ENCODE peak calls at places on chromosomes 4 and X, in four cellular contexts. One of them, this sample, is unnamed.

GRCh38 chrX:11382935-11383334 is 89.7 kb downstream of the AMELX start:
- DNase-seq in tibial nerve: no peak
- DNase-seq in endothelial cell of umbilical vein: no peak
- DNase-seq in breast epithelium: no peak
- DNase-seq in this sample: no peak

GRCh38 chr4:63556332-63556731 is 852.9 kb downstream of the TECRL start:
- DNase-seq in tibial nerve: no peak
- DNase-seq in endothelial cell of umbilical vein: no peak
- DNase-seq in breast epithelium: no peak
- DNase-seq in this sample: no peak

GRCh38 chr4:47704693-47705325 is 133.1 kb downstream of the CORIN start:
- DNase-seq in tibial nerve: no peak
- DNase-seq in endothelial cell of umbilical vein: peak; percentile 22
- DNase-seq in breast epithelium: no peak
- DNase-seq in this sample: no peak

GRCh38 chrX:2584659-2585470 is 84.1 kb upstream of the DHRSX start:
- DNase-seq in tibial nerve: no peak
- DNase-seq in endothelial cell of umbilical vein: no peak
- DNase-seq in breast epithelium: no peak
- DNase-seq in this sample: no peak

GRCh38 chr4:14620567-14621138 is 381.6 kb upstream of the CPEB2 start:
- DNase-seq in tibial nerve: no peak
- DNase-seq in endothelial cell of umbilical vein: no peak
- DNase-seq in breast epithelium: no peak
- DNase-seq in this sample: no peak

GRCh38 chr4:26916195-26916594 is 55.6 kb downstream of the STIM2 start:
- DNase-seq in tibial nerve: no peak
- DNase-seq in endothelial cell of umbilical vein: no peak
- DNase-seq in breast epithelium: no peak
- DNase-seq in this sample: no peak

GRCh38 chrX:109732319-109732779 is 708 bp downstream of the ACSL4 start:
- DNase-seq in tibial nerve: no peak
- DNase-seq in endothelial cell of umbilical vein: peak; percentile 62
- DNase-seq in breast epithelium: no peak
- DNase-seq in this sample: no peak

GRCh38 chrX:54043084-54043483 is 1.2 kb downstream of the PHF8 start:
- DNase-seq in tibial nerve: no peak
- DNase-seq in endothelial cell of umbilical vein: no peak
- DNase-seq in breast epithelium: no peak
- DNase-seq in this sample: no peak

GRCh38 chr4:6692806-6693205 is 872 bp upstream of the S100P start:
- DNase-seq in tibial nerve: no peak
- DNase-seq in endothelial cell of umbilical vein: no peak
- DNase-seq in breast epithelium: no peak
- DNase-seq in this sample: no peak

GRCh38 chr4:94491322-94491721 is 39.6 kb downstream of the PDLIM5 start:
- DNase-seq in tibial nerve: no peak
- DNase-seq in endothelial cell of umbilical vein: peak; percentile 42
- DNase-seq in breast epithelium: no peak
- DNase-seq in this sample: no peak

GRCh38 chrX:13742397-13743176 is 8.0 kb downstream of the OFD1 start:
- DNase-seq in tibial nerve: no peak
- DNase-seq in endothelial cell of umbilical vein: no peak
- DNase-seq in breast epithelium: no peak
- DNase-seq in this sample: no peak

GRCh38 chrX:153952373-153953026 is 8.1 kb upstream of the RENBP start:
- DNase-seq in tibial nerve: no peak
- DNase-seq in endothelial cell of umbilical vein: no peak
- DNase-seq in breast epithelium: no peak
- DNase-seq in this sample: no peak

GRCh38 chr4:2898001-2898400 is 54.4 kb downstream of the ADD1 start:
- DNase-seq in tibial nerve: no peak
- DNase-seq in endothelial cell of umbilical vein: no peak
- DNase-seq in breast epithelium: no peak
- DNase-seq in this sample: no peak

GRCh38 chr4:77040856-77041576 is 34.8 kb downstream of the CCNI start:
- DNase-seq in tibial nerve: no peak
- DNase-seq in endothelial cell of umbilical vein: no peak
- DNase-seq in breast epithelium: no peak
- DNase-seq in this sample: no peak

GRCh38 chr4:57080781-57081650 is 29.2 kb downstream of the IGFBP7 start:
- DNase-seq in tibial nerve: no peak
- DNase-seq in endothelial cell of umbilical vein: peak; percentile 99
- DNase-seq in breast epithelium: no peak
- DNase-seq in this sample: no peak

GRCh38 chr4:2425386-2426068 is 6.8 kb downstream of the CFAP99 start:
- DNase-seq in tibial nerve: no peak
- DNase-seq in endothelial cell of umbilical vein: no peak
- DNase-seq in breast epithelium: no peak
- DNase-seq in this sample: no peak

GRCh38 chr4:72569719-72570235 is 756 bp upstream of the ADAMTS3 start:
- DNase-seq in tibial nerve: no peak
- DNase-seq in endothelial cell of umbilical vein: peak; percentile 1
- DNase-seq in breast epithelium: no peak
- DNase-seq in this sample: no peak

GRCh38 chr4:79563218-79563617 is 155.2 kb upstream of the GK2 start:
- DNase-seq in tibial nerve: no peak
- DNase-seq in endothelial cell of umbilical vein: no peak
- DNase-seq in breast epithelium: no peak
- DNase-seq in this sample: no peak

GRCh38 chr4:159151701-159152100 is 48.8 kb downstream of the RAPGEF2 start:
- DNase-seq in tibial nerve: no peak
- DNase-seq in endothelial cell of umbilical vein: no peak
- DNase-seq in breast epithelium: no peak
- DNase-seq in this sample: no peak

GRCh38 chrX:2819345-2820130 is 9.2 kb upstream of the GYG2 start:
- DNase-seq in tibial nerve: no peak
- DNase-seq in endothelial cell of umbilical vein: peak; percentile 20
- DNase-seq in breast epithelium: no peak
- DNase-seq in this sample: no peak

GRCh38 chr4:174828845-174829701 is at the start of gene GLRA3:
- DNase-seq in tibial nerve: no peak
- DNase-seq in endothelial cell of umbilical vein: no peak
- DNase-seq in breast epithelium: peak; percentile 77
- DNase-seq in this sample: no peak

GRCh38 chrX:107542500-107542899 is 85.8 kb upstream of the PRPS1 start:
- DNase-seq in tibial nerve: no peak
- DNase-seq in endothelial cell of umbilical vein: peak; percentile 4
- DNase-seq in breast epithelium: no peak
- DNase-seq in this sample: no peak

GRCh38 chr4:182724414-182724813 is 192.8 kb downstream of the DCTD start:
- DNase-seq in tibial nerve: no peak
- DNase-seq in endothelial cell of umbilical vein: no peak
- DNase-seq in breast epithelium: no peak
- DNase-seq in this sample: no peak

GRCh38 chrX:133698298-133698697 is 283.0 kb upstream of the GPC4 start:
- DNase-seq in tibial nerve: no peak
- DNase-seq in endothelial cell of umbilical vein: no peak
- DNase-seq in breast epithelium: no peak
- DNase-seq in this sample: no peak

GRCh38 chr4:6277139-6277802 is 7.6 kb downstream of the WFS1 start:
- DNase-seq in tibial nerve: no peak
- DNase-seq in endothelial cell of umbilical vein: no peak
- DNase-seq in breast epithelium: no peak
- DNase-seq in this sample: peak; percentile 65

GRCh38 chrX:135914404-135914803 is 20.9 kb downstream of the SAGE1 start:
- DNase-seq in tibial nerve: no peak
- DNase-seq in endothelial cell of umbilical vein: no peak
- DNase-seq in breast epithelium: no peak
- DNase-seq in this sample: no peak

GRCh38 chrX:7552758-7553157 is 290.2 kb upstream of the VCX start:
- DNase-seq in tibial nerve: no peak
- DNase-seq in endothelial cell of umbilical vein: no peak
- DNase-seq in breast epithelium: no peak
- DNase-seq in this sample: no peak

GRCh38 chrX:68232206-68232605 is 201.1 kb downstream of the OPHN1 start:
- DNase-seq in tibial nerve: no peak
- DNase-seq in endothelial cell of umbilical vein: no peak
- DNase-seq in breast epithelium: no peak
- DNase-seq in this sample: no peak

GRCh38 chrX:39201305-39201990 is 400.2 kb downstream of the MID1IP1 start:
- DNase-seq in tibial nerve: no peak
- DNase-seq in endothelial cell of umbilical vein: no peak
- DNase-seq in breast epithelium: no peak
- DNase-seq in this sample: no peak

GRCh38 chr4:7187297-7187592 is 5.1 kb upstream of the SORCS2 start:
- DNase-seq in tibial nerve: peak; percentile 1
- DNase-seq in endothelial cell of umbilical vein: no peak
- DNase-seq in breast epithelium: peak; percentile 38
- DNase-seq in this sample: peak; percentile 34

GRCh38 chrX:27008486-27008885 is 454.7 kb downstream of the PPP4R3C start:
- DNase-seq in tibial nerve: no peak
- DNase-seq in endothelial cell of umbilical vein: no peak
- DNase-seq in breast epithelium: no peak
- DNase-seq in this sample: no peak

GRCh38 chr4:155546451-155546850 is 120.2 kb upstream of the GUCY1A1 start:
- DNase-seq in tibial nerve: no peak
- DNase-seq in endothelial cell of umbilical vein: no peak
- DNase-seq in breast epithelium: no peak
- DNase-seq in this sample: no peak

GRCh38 chr4:105305019-105305836 is 158.6 kb downstream of the TET2 start:
- DNase-seq in tibial nerve: no peak
- DNase-seq in endothelial cell of umbilical vein: no peak
- DNase-seq in breast epithelium: no peak
- DNase-seq in this sample: no peak

GRCh38 chr4:109432676-109433075 is 939 bp upstream of the SEC24B start:
- DNase-seq in tibial nerve: no peak
- DNase-seq in endothelial cell of umbilical vein: peak; percentile 57
- DNase-seq in breast epithelium: no peak
- DNase-seq in this sample: no peak

GRCh38 chrX:19849433-19850190 is 37.8 kb downstream of the SH3KBP1 start:
- DNase-seq in tibial nerve: no peak
- DNase-seq in endothelial cell of umbilical vein: peak; percentile 35
- DNase-seq in breast epithelium: no peak
- DNase-seq in this sample: no peak

GRCh38 chr4:169340834-169341233 is 70.1 kb upstream of the SH3RF1 start:
- DNase-seq in tibial nerve: no peak
- DNase-seq in endothelial cell of umbilical vein: no peak
- DNase-seq in breast epithelium: no peak
- DNase-seq in this sample: no peak

GRCh38 chr4:52051213-52051614 is at the start of gene SPATA18:
- DNase-seq in tibial nerve: no peak
- DNase-seq in endothelial cell of umbilical vein: no peak
- DNase-seq in breast epithelium: peak; percentile 52
- DNase-seq in this sample: peak; percentile 63

GRCh38 chr4:3396611-3397010 is 45.2 kb upstream of the HGFAC start:
- DNase-seq in tibial nerve: no peak
- DNase-seq in endothelial cell of umbilical vein: no peak
- DNase-seq in breast epithelium: no peak
- DNase-seq in this sample: no peak

GRCh38 chrX:71095971-71096701 is 485 bp downstream of the FOXO4 start:
- DNase-seq in tibial nerve: peak; percentile 23
- DNase-seq in endothelial cell of umbilical vein: peak; percentile 37
- DNase-seq in breast epithelium: peak; percentile 56
- DNase-seq in this sample: no peak

GRCh38 chr4:4470208-4470607 is 71.6 kb downstream of the STX18 start:
- DNase-seq in tibial nerve: no peak
- DNase-seq in endothelial cell of umbilical vein: no peak
- DNase-seq in breast epithelium: no peak
- DNase-seq in this sample: no peak

GRCh38 chr4:4472344-4472958 is 69.4 kb downstream of the STX18 start:
- DNase-seq in tibial nerve: no peak
- DNase-seq in endothelial cell of umbilical vein: no peak
- DNase-seq in breast epithelium: no peak
- DNase-seq in this sample: no peak

GRCh38 chr4:4474496-4474895 is 67.4 kb downstream of the STX18 start:
- DNase-seq in tibial nerve: no peak
- DNase-seq in endothelial cell of umbilical vein: no peak
- DNase-seq in breast epithelium: no peak
- DNase-seq in this sample: no peak

DNA sequence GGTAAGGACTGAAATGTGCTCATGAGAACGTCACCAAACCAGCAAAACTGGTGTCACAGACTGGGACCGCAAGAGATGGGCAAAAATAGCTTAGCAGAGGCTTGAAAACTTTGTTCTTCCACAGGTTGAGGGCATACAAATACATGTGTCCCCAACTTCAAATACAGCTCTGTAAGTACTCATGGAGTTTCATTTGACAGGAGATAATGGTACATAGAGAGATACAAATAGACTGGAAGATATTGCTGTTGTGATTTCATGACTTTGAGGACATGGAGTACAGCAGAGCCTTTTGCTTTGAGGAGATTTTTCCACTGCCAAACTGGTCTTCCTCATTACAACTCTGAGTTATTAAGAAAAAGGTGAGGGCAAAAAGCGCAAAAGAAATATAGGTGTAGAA is 70.7 kb downstream of the STX18 start:
- DNase-seq in tibial nerve: no peak
- DNase-seq in endothelial cell of umbilical vein: no peak
- DNase-seq in breast epithelium: no peak
- DNase-seq in this sample: no peak
- TF ChIP-seq CTCF in tibial nerve: no peak
- TF ChIP-seq CTCF in endothelial cell of umbilical vein: no peak
- TF ChIP-seq CTCF in breast epithelium: no peak
- TF ChIP-seq CTCF in this sample: no peak

DNA sequence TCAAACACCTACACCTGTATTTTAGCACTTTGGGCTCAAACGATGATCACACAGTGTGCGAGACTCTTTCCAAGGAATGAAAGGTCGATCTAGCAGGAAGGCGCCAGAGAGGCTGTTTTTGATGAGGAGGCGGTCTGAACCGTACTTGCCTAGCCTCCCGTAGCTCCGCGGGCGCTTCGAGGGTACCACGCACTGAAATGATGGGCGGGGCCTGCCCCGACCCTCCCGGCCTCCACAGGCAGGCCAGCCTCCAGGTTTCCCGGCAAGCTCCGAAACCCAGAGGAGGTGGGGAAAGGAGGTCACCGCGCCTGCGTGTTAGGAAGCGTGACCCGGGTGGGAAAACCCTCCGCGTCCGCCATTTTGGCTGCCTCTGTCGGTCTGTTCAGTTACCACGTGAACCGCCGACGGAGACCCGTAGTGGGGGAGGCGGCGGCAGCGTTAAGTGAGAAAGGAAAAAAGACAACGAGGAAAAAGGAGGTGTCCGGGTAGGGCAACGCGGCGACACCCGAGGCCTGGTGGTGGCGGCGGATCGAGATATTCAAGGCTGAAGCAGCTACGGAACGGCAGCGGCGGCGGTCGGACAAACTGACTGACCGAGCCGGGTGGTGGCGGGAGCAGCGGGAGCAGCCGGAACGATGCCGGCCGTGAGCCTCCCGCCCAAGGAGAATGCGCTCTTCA is at the start of gene NAA15:
- DNase-seq in tibial nerve: peak; percentile 89
- DNase-seq in endothelial cell of umbilical vein: peak; percentile 99
- DNase-seq in breast epithelium: peak; percentile 97
- DNase-seq in this sample: peak; percentile 99
- TF ChIP-seq POLR2A in tibial nerve: peak; percentile 67
- TF ChIP-seq POLR2A in endothelial cell of umbilical vein: peak; percentile 28
- TF ChIP-seq POLR2A in breast epithelium: peak; percentile 68
- TF ChIP-seq POLR2A in this sample: peak; percentile 87

GRCh38 chr4:184167576-184167975 is 50.1 kb downstream of the ENPP6 start:
- DNase-seq in tibial nerve: no peak
- DNase-seq in endothelial cell of umbilical vein: no peak
- DNase-seq in breast epithelium: no peak
- DNase-seq in this sample: no peak
- H3K27me3 ChIP-seq in tibial nerve: no peaks in the 10 kb centered on the region
- H3K27me3 ChIP-seq in endothelial cell of umbilical vein: peaks cover 3% of the 10 kb centered on the region
- H3K27me3 ChIP-seq in breast epithelium: no peaks in the 10 kb centered on the region
- H3K27me3 ChIP-seq in this sample: peaks cover 6% of the 10 kb centered on the region

GRCh38 chr4:172515266-172515879 is 653.2 kb upstream of the GALNT7 start:
- DNase-seq in tibial nerve: no peak
- DNase-seq in endothelial cell of umbilical vein: no peak
- DNase-seq in breast epithelium: no peak
- DNase-seq in this sample: no peak
- TF ChIP-seq CTCF in tibial nerve: no peak
- TF ChIP-seq CTCF in endothelial cell of umbilical vein: no peak
- TF ChIP-seq CTCF in breast epithelium: no peak
- TF ChIP-seq CTCF in this sample: no peak